ENCODE peak calls at places on chromosomes 12 and 14, in six cellular contexts. Y is K562, I is fibroblast of the conjunctiva, L is progenitor cell of endocrine pancreas, K is colonic mucosa, Z is left cardiac atrium. J is an unnamed sample.

GRCh38 chr14:64729386-64730060 is 25.3 kb downstream of the PLEKHG3 start:
- DNase-seq in L (no peak), I (no peak), Y (no peak), Z (peak), K (no peak), J (no peak)

GRCh38 chr14:79656496-79656895 is 554.8 kb downstream of the DIO2 start:
- DNase-seq in Y (no peak), Z (no peak), L (no peak), I (no peak), K (no peak), J (no peak)

GRCh38 chr14:94987409-94987808 is 169.9 kb downstream of the DICER1 start:
- DNase-seq in Z (no peak), K (no peak), Y (no peak), I (no peak), L (no peak), J (no peak)

GRCh38 chr14:71666579-71667145 is 265.6 kb upstream of the RGS6 start:
- DNase-seq in Z (no peak), L (no peak), I (no peak), Y (no peak), K (no peak), J (no peak)

GRCh38 chr14:102825307-102826095 is 48.3 kb downstream of the TRAF3 start:
- DNase-seq in Z (no peak), L (no peak), I (no peak), Y (no peak), K (no peak), J (no peak)

GRCh38 chr12:48045061-48045846 is 41.0 kb upstream of the COL2A1 start:
- DNase-seq in L (no peak), Y (no peak), K (no peak), I (no peak), Z (no peak), J (no peak)

GRCh38 chr14:100199240-100199860 is 39.6 kb upstream of the YY1 start:
- DNase-seq in K (no peak), L (no peak), Y (no peak), Z (no peak), I (no peak), J (no peak)

GRCh38 chr12:14836336-14837210 is 6.8 kb downstream of the ART4 start:
- DNase-seq in L (no peak), Y (no peak), Z (no peak), K (no peak), I (peak), J (peak)

GRCh38 chr14:82855912-82856381 is 1322.3 kb upstream of the SEL1L start:
- DNase-seq in Y (no peak), L (no peak), I (peak), K (no peak), Z (no peak), J (no peak)

GRCh38 chr12:84661732-84662326 is 250.8 kb downstream of the SLC6A15 start:
- DNase-seq in K (no peak), Z (no peak), Y (no peak), I (no peak), L (no peak), J (no peak)